ENCODE peak calls at places on chromosomes 11 and 22, in seven cellular contexts. O is neural progenitor cell, J is stomach, K is heart left ventricle, G is kidney, W is hepatocyte, Y is gastrocnemius medialis. N is an unnamed sample.

GRCh38 chr11:66883021-66883968 is 26.4 kb downstream of the LRFN4 start:
- DNase-seq in J (peak), G (peak), W (peak), Y (peak), K (no peak), O (peak), N (peak)

GRCh38 chr11:65791719-65792213 is 4.9 kb downstream of the OVOL1 start:
- DNase-seq in O (no peak), Y (no peak), J (peak), W (no peak), K (no peak), G (peak), N (no peak)

GRCh38 chr11:64713781-64714363 is 9.1 kb downstream of the NRXN2 start:
- DNase-seq in O (peak), Y (no peak), G (no peak), W (no peak), K (no peak), J (no peak), N (no peak)

GRCh38 chr11:783581-784015 is 6.3 kb downstream of the CEND1 start:
- DNase-seq in W (peak), J (peak), G (peak), K (peak), Y (peak), O (peak), N (peak)

GRCh38 chr11:117905524-117905923 is 23.7 kb downstream of the TMPRSS13 start:
- DNase-seq in G (no peak), K (no peak), W (no peak), J (no peak), O (no peak), Y (no peak), N (no peak)

GRCh38 chr22:24140357-24140756 is 40.9 kb upstream of the SUSD2 start:
- DNase-seq in J (no peak), G (no peak), W (no peak), O (no peak), Y (no peak), K (no peak), N (no peak)

GRCh38 chr11:123841189-123841588 is 35.0 kb upstream of the OR6M1 start:
- DNase-seq in Y (no peak), K (no peak), G (no peak), W (no peak), J (no peak), O (no peak), N (no peak)

GRCh38 chr11:8079111-8079675 is 1.8 kb upstream of the TUB start:
- DNase-seq in J (no peak), W (no peak), K (peak), O (no peak), G (no peak), Y (no peak), N (no peak)

GRCh38 chr11:44733877-44734276 is 7.1 kb downstream of the TSPAN18 start:
- DNase-seq in J (no peak), O (peak), Y (no peak), K (peak), W (no peak), G (no peak), N (no peak)

GRCh38 chr22:40819741-40820140 is 595 bp upstream of the SLC25A17 start:
- DNase-seq in Y (no peak), O (peak), K (no peak), J (no peak), G (no peak), W (no peak), N (no peak)

GRCh38 chr11:125072210-125072960 is 9.3 kb downstream of the SLC37A2 start:
- DNase-seq in K (no peak), W (peak), Y (peak), O (no peak), G (no peak), J (no peak), N (no peak)

GRCh38 chr22:42436402-42436801 is 4.2 kb upstream of the NFAM1 start:
- DNase-seq in K (no peak), J (no peak), Y (no peak), O (no peak), W (no peak), G (no peak), N (peak)

GRCh38 chr11:358129-358805 is 11.0 kb upstream of the B4GALNT4 start:
- DNase-seq in O (no peak), G (no peak), J (no peak), Y (no peak), K (no peak), W (no peak), N (no peak)

GRCh38 chr11:131987703-131988102 is 617.3 kb downstream of the NTM start:
- DNase-seq in Y (no peak), O (no peak), W (peak), J (no peak), K (no peak), G (no peak), N (no peak)

GRCh38 chr11:104275992-104276391 is 112.0 kb upstream of the PDGFD start:
- DNase-seq in W (no peak), O (no peak), K (no peak), Y (no peak), G (no peak), J (no peak), N (no peak)

GRCh38 chr22:30823015-30823370 is 128.3 kb downstream of the OSBP2 start:
- DNase-seq in Y (no peak), G (no peak), J (no peak), W (no peak), O (peak), K (no peak), N (no peak)

GRCh38 chr22:30094804-30095203 is 14.5 kb downstream of the HORMAD2 start:
- DNase-seq in J (no peak), K (no peak), W (no peak), Y (no peak), O (no peak), G (no peak), N (no peak)

GRCh38 chr11:39932996-39933395 is 1526.5 kb downstream of the LRRC4C start:
- DNase-seq in W (no peak), Y (no peak), O (no peak), J (no peak), G (no peak), K (no peak), N (peak)

GRCh38 chr11:18699848-18700261 is 1.3 kb downstream of the TMEM86A start:
- DNase-seq in K (peak), O (no peak), G (no peak), J (no peak), Y (no peak), W (no peak), N (no peak)

GRCh38 chr11:69061713-69062053 is 13.0 kb downstream of the TPCN2 start:
- DNase-seq in K (no peak), W (no peak), J (no peak), O (no peak), Y (no peak), G (no peak), N (no peak)
- TF ChIP-seq CTCF in K (no peak), W (no peak), J (no peak), O (no peak), Y (no peak), G (no peak), N (no peak)

DNA sequence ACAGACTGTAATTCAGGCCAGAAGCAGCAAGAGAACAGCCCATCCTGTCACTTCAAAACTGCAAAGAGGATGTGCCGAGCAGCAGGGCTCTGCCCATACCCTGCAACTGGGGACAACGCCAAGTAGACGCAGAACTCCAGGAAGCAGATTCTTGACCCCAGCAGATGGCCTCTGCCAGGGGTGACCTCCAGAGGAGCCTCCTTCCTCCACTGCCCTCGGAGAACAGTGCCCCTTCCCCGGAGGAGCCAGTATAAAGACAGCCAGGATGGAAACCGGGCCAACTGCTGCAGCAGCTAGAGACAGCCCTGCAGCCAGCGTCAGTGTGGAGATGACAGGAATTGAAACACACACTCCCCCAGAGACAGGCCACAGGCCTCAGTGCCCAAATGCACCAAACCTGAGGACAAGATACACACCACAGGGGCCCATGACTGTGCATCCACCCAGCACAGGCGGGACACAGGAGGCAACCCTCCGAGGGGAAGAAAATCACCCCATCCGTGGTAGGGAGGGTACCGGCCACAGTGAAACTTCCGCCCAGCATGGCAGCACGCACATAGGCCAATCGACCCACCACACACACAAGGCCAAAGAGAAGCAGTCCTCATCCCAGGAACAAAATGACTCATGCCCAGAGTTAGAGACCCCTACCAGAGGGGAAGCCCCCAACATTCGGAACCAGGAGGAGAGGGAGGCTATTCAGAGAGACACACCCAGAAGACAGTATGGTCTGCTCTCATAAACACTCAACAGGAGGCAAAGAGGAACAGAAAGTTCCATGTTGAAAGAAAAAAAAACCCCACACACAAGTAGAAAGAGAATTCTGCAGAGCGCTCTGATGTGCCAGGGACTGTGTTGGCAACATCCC is 5.6 kb downstream of the AHNAK start:
- DNase-seq in J (no peak), K (peak), W (no peak), Y (peak), G (no peak), O (no peak), N (no peak)
- H3K4me3 ChIP-seq in J (peak), K (peak), W (no peak), Y (peak), G (peak), O (no peak), N (no peak)

GRCh38 chr11:35548925-35549561 is 23.6 kb upstream of the PAMR1 start:
- DNase-seq in W (no peak), G (no peak), J (no peak), Y (no peak), O (peak), K (no peak), N (no peak)
- H3K27ac ChIP-seq in W (no peak), G (no peak), J (no peak), Y (no peak), O (peak), K (no peak), N (no peak)

GRCh38 chr11:113162590-113162961 is 151.8 kb upstream of the TTC12 start:
- DNase-seq in K (peak), J (peak), O (no peak), W (no peak), G (no peak), Y (no peak), N (no peak)
- TF ChIP-seq CTCF in K (peak), J (no peak), O (peak), W (no peak), G (no peak), Y (no peak), N (no peak)

DNA sequence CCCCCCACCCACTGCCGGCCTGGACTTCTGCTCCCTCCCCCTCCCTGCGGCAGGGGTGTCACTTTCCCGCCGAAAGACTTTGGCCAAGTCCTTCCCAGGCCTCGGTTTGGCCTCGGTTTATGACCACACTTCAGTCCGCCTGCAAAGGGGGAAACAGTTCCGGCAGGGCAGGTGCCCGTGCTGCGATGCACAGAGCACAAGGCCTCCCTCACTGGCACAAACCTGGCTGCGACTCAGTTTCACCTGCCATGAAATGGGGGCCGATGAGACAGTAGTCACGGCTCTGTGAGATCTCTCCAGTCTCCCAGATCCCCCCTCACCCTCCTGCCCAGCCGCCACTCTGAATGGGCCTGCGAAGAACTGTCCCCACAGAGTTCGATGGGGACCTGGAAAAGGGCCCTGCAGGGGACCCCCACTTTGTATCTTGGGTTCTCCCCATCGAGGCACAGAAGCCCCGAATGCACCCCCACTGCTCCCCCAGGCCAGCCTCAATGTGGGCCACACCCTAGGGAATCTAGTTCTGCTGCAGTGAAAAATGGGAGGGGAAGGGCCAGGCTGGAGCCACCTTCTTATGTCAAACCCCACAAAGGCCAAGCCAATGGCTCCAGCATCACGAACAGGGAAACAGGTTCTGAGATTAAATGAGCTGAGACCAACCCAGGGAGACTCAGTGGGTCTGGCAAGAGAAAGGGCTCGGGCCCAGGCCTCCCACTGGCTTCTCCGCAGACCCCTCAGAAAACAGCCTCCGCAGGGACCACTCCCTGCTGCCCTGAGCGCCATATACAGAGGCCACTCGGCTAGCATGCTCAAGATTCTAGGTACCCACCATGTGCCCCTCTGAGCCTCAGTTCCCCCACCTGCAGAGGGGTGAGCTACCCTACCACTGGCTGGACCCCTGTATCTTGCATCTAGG is 29.0 kb downstream of the ARVCF start:
- DNase-seq in K (peak), G (no peak), J (no peak), W (no peak), O (no peak), Y (no peak), N (no peak)
- H3K4me3 ChIP-seq in K (peak), G (no peak), J (peak), W (no peak), O (no peak), Y (no peak), N (no peak)

DNA sequence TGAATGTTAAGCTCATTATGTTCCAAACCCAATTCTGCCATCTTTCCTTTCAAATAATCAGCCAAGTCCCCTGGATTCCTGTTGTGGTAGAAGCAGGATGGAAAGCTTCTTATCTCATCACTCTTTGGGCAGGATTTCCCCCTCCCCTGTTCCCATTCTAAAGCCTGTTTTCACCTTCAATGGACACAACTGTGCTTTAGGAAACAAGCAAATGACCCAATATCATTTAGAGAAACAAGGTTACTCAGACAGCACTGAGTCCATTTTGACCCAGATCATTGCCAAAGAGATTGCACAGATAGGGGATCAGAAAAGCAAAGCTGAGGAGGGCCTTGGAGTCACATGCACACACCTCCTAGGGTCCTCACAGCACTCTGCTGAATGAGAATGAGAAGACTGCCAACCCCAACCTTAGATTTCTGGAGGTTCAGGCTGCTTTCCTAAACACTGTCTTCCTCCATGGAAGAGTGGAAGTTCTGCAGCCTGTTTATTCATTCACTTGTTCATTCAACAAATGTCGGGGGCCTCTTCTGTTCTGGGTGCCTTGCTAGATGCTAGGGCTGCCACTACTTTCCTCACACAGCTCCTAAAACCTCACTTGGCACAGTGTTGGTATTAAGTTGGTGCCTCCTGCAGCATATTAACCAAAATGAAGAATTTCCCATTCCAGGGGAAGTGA is 95.3 kb downstream of the ME3 start:
- DNase-seq in Y (no peak), O (no peak), J (no peak), G (no peak), W (no peak), K (no peak), N (no peak)
- H3K27ac ChIP-seq in Y (no peak), O (no peak), J (peak), G (no peak), W (no peak), K (peak), N (no peak)